ENCODE peak calls at places on chromosomes 13 and 19, in four cellular contexts. D is left cardiac atrium, O is GM23248, M is colonic mucosa. S is an unnamed sample.

GRCh38 chr19:1646931-1647663 is 5.3 kb downstream of the TCF3 start:
- DNase-seq in D (no peak), O (no peak), M (no peak), S (no peak)

GRCh38 chr13:94595006-94595942 is 678 bp downstream of the TGDS start:
- DNase-seq in D (no peak), O (peak), M (peak), S (peak)

GRCh38 chr13:51827254-51827653 is 17.7 kb downstream of the TMEM272 start:
- DNase-seq in D (no peak), O (no peak), M (no peak), S (no peak)

GRCh38 chr19:30381366-30381765 is 9.2 kb downstream of the ZNF536 start:
- DNase-seq in D (no peak), O (no peak), M (no peak), S (no peak)

GRCh38 chr13:38385152-38385891 is 35.7 kb downstream of the UFM1 start:
- DNase-seq in D (no peak), O (peak), M (no peak), S (peak)

GRCh38 chr19:36151144-36152051 is 849 bp downstream of the COX7A1 start:
- DNase-seq in D (peak), O (peak), M (no peak), S (no peak)

GRCh38 chr13:113862766-113863510 is 938 bp downstream of the GAS6 start:
- DNase-seq in D (peak), O (peak), M (peak), S (peak)

GRCh38 chr13:23707674-23708073 is 137.5 kb downstream of the TNFRSF19 start:
- DNase-seq in D (no peak), O (peak), M (no peak), S (peak)

GRCh38 chr13:97225533-97225932 is 3.4 kb downstream of the MBNL2 start:
- DNase-seq in D (no peak), O (no peak), M (no peak), S (no peak)